ENCODE peak calls at places on chromosomes 16 and 17, in nine cellular contexts. G is PC-3; C is ascending aorta; P is thoracic aorta; U is CD8-positive, alpha-beta T cell; W is CD8-positive, alpha-beta memory T cell; O is neuronal stem cell; K is mesendoderm; N is neural progenitor cell. M is an unnamed sample. For H3K4me1 and H3K36me3, the result is how much of the 10 kb centered on the place peaks cover.

GRCh38 chr17:47929218-47930000 is 12.0 kb upstream of the PNPO start:
- DNase-seq in G (no peak), C (no peak), P (no peak), U (no peak), W (no peak), O (no peak), K (no peak), N (no peak), M (no peak)

GRCh38 chr17:1107777-1108559 is 71.8 kb downstream of the ABR start:
- DNase-seq in G (no peak), C (no peak), P (no peak), U (no peak), W (no peak), O (no peak), K (no peak), N (no peak), M (peak)

GRCh38 chr16:70647461-70648359 is 1.4 kb downstream of the IL34 start:
- DNase-seq in G (no peak), C (no peak), P (no peak), U (no peak), W (no peak), O (no peak), K (no peak), N (no peak), M (no peak)

GRCh38 chr17:48883171-48883570 is 9.4 kb upstream of the ATP5MC1 start:
- DNase-seq in G (no peak), C (no peak), P (no peak), U (no peak), W (no peak), O (no peak), K (no peak), N (no peak), M (no peak)

GRCh38 chr17:1617620-1618174 is 10.9 kb downstream of the SLC43A2 start:
- DNase-seq in G (no peak), C (no peak), P (no peak), U (no peak), W (no peak), O (no peak), K (peak), N (no peak), M (no peak)

GRCh38 chr16:9658157-9658556 is 524.1 kb downstream of the GRIN2A start:
- DNase-seq in G (no peak), C (no peak), P (no peak), U (no peak), W (no peak), O (no peak), K (peak), N (no peak), M (no peak)

GRCh38 chr16:75225678-75226515 is 7.1 kb downstream of the CTRB1 start:
- DNase-seq in G (no peak), C (no peak), P (no peak), U (no peak), W (no peak), O (no peak), K (no peak), N (no peak), M (no peak)

GRCh38 chr17:39939588-39940419 is 12.3 kb downstream of the LRRC3C start:
- DNase-seq in G (peak), C (no peak), P (no peak), U (no peak), W (no peak), O (no peak), K (no peak), N (peak), M (peak)

GRCh38 chr17:60729854-60730253 is 52.2 kb downstream of the BCAS3 start:
- DNase-seq in G (no peak), C (no peak), P (no peak), U (no peak), W (no peak), O (no peak), K (peak), N (no peak), M (no peak)

GRCh38 chr16:63689068-63689467 is 1432.8 kb downstream of the CDH11 start:
- DNase-seq in G (no peak), C (no peak), P (no peak), U (no peak), W (no peak), O (no peak), K (no peak), N (no peak), M (no peak)

GRCh38 chr17:30091771-30092170 is 24.8 kb upstream of the NSRP1 start:
- DNase-seq in G (peak), C (no peak), P (no peak), U (no peak), W (no peak), O (no peak), K (no peak), N (no peak), M (no peak)

GRCh38 chr16:29306953-29307597 is 99.4 kb downstream of the NPIPB11 start:
- DNase-seq in G (no peak), C (no peak), P (no peak), U (no peak), W (no peak), O (no peak), K (no peak), N (no peak), M (no peak)

GRCh38 chr16:8583199-8583598 is 7.1 kb downstream of the TMEM114 start:
- DNase-seq in G (peak), C (no peak), P (no peak), U (no peak), W (no peak), O (no peak), K (no peak), N (no peak), M (no peak)

GRCh38 chr17:35900693-35901487 is 20.7 kb upstream of the CCL5 start:
- DNase-seq in G (no peak), C (no peak), P (no peak), U (no peak), W (peak), O (no peak), K (no peak), N (no peak), M (no peak)

GRCh38 chr17:61248399-61248798 is 151.2 kb upstream of the TBX2 start:
- DNase-seq in G (peak), C (no peak), P (no peak), U (no peak), W (no peak), O (no peak), K (no peak), N (no peak), M (no peak)

GRCh38 chr16:70665806-70666735 is 19.7 kb downstream of the IL34 start:
- DNase-seq in G (no peak), C (no peak), P (no peak), U (no peak), W (no peak), O (no peak), K (no peak), N (no peak), M (no peak)

GRCh38 chr17:2551928-2552327 is 40.2 kb upstream of the METTL16 start:
- DNase-seq in G (no peak), C (no peak), P (no peak), U (no peak), W (no peak), O (peak), K (peak), N (peak), M (no peak)

GRCh38 chr16:528111-529011 is 849 bp downstream of the CAPN15 start:
- DNase-seq in G (peak), C (no peak), P (peak), U (peak), W (peak), O (no peak), K (peak), N (peak), M (peak)

GRCh38 chr17:1362065-1362848 is 37.8 kb downstream of the YWHAE start:
- DNase-seq in G (no peak), C (no peak), P (no peak), U (peak), W (no peak), O (no peak), K (no peak), N (no peak), M (peak)

GRCh38 chr17:4599505-4600281 is 15.4 kb downstream of the SMTNL2 start:
- DNase-seq in G (peak), C (no peak), P (no peak), U (no peak), W (no peak), O (peak), K (peak), N (peak), M (no peak)

GRCh38 chr16:67419931-67420330 is 3.7 kb upstream of the ZDHHC1 start:
- DNase-seq in G (no peak), C (no peak), P (no peak), U (no peak), W (no peak), O (no peak), K (peak), N (no peak), M (no peak)

GRCh38 chr16:57708168-57708567 is 13.6 kb downstream of the DRC7 start:
- DNase-seq in G (no peak), C (no peak), P (no peak), U (no peak), W (no peak), O (no peak), K (no peak), N (no peak), M (no peak)

DNA sequence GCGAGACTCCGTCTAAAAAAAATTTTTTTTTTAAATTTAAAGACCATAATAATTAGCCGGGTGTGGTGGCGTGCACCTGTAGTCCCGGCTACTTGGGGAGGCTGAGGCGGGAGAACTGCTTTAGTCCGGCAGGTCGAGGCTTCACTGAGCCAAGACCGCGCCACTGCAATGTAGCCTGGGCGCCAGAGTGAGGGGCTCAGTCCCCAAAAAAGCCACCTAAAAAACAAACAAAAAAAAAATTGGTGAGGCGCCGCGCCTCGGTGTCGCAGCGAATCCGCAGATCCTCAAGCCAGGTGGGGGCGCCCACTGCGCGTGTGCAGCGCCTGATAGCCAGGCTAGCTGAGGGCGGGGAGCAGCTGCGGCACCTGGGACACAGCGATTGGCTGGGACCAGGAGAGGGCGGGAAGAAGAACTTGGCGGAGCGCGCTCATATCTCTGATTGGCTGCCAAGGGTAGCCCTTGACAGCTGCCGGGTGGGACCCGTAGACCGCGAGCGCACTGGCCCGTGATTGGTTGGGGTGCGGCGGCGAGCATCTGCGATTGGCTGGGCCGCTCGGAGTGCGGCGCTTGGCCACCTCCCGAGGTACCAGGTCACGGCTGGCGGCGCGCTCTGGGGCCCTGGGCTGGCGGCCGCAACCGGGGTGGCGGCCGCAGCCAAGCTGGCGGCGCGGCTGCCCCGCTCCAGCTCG is 9.0 kb upstream of the CLDN9 start:
- DNase-seq in G (peak), C (peak), P (peak), U (peak), W (peak), O (peak), K (peak), N (peak), M (peak)
- H3K4me3 ChIP-seq in G (peak), C (peak), P (no peak), U (no peak), W (no peak), O (no peak), K (no peak), N (no peak), M (no peak)

DNA sequence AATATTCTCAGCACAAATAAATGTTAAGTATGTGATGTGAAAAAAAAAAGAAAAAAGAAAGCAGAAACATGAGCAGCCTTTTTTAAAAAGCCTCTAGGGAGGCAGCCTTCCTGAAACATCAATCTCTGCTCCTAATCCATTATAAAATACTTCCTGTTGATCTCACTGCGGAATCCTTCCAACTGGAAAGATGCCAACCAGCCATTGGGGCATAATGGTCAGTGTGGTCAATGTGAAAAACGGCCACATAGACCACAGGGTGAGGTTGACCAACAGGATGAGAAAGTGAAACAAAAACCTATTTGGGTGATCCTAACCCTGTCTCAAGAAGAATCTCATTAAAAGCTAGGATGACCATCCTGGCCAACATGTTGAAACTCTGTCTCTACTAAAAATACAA is 26.1 kb upstream of the ABCA8 start:
- DNase-seq in G (peak), C (peak), P (no peak), U (no peak), W (no peak), O (no peak), K (no peak), N (no peak), M (no peak)
- H3K4me1 ChIP-seq in G (under half), C (under half), P (under half), U (under half), W (under half), O (under half), K (under half), N (under half), M (under half)

DNA sequence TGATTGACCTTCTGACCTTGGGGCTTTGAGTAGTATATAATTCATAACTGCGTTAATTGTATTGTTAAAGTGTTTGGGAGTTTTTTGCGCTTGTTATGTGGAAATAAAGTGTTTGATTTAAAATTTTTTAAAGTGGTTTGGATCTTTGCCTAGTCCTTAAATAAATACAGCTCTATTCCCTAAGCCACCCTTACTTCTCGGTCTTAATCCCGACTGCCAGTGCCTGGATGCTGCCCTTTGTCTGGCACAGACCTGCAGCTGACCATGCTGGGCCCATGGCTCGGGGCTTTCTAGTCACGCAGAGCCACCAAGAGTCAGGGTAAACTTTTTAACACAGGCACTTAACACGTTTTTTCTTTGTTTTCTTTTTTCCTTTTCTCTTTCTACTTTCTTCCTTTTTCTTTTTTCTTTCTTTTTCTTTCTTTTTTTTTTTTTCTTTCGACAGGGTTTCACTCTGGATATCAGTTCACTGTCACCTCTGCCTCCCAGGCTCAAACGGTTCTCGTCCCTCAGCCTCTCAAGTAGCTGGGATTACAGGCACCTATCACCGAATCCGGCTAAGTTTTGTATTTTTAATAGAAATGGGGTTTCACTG is 19.6 kb upstream of the SLC5A11 start:
- DNase-seq in G (no peak), C (no peak), P (no peak), U (no peak), W (no peak), O (no peak), K (no peak), N (peak), M (no peak)
- H3K36me3 ChIP-seq in G (under half), C (half or more), P (under half), U (under half), W (under half), O (under half), K (under half), N (under half), M (half or more)

GRCh38 chr16:10828851-10829331 is 10.3 kb upstream of the TVP23A start:
- DNase-seq in G (peak), C (peak), P (peak), U (no peak), W (no peak), O (no peak), K (no peak), N (no peak), M (no peak)
- H3K4me3 ChIP-seq in G (no peak), C (no peak), P (peak), U (no peak), W (no peak), O (no peak), K (no peak), N (no peak), M (no peak)

GRCh38 chr16:87966685-87967185 is 15.5 kb downstream of the BANP start:
- DNase-seq in G (no peak), C (no peak), P (no peak), U (no peak), W (no peak), O (no peak), K (no peak), N (no peak), M (no peak)
- H3K4me1 ChIP-seq in G (under half), C (under half), P (under half), U (under half), W (under half), O (under half), K (under half), N (under half), M (under half)

GRCh38 chr16:87412371-87412995 is 20.3 kb downstream of the MAP1LC3B start:
- DNase-seq in G (no peak), C (no peak), P (no peak), U (no peak), W (no peak), O (no peak), K (no peak), N (no peak), M (no peak)

GRCh38 chr16:87411375-87412271 is 19.5 kb downstream of the MAP1LC3B start:
- DNase-seq in G (no peak), C (no peak), P (no peak), U (no peak), W (no peak), O (no peak), K (no peak), N (no peak), M (no peak)

GRCh38 chr16:87410530-87410929 is 18.4 kb downstream of the MAP1LC3B start:
- DNase-seq in G (no peak), C (no peak), P (no peak), U (no peak), W (no peak), O (no peak), K (no peak), N (no peak), M (no peak)

GRCh38 chr16:87409781-87410180 is 17.6 kb downstream of the MAP1LC3B start:
- DNase-seq in G (no peak), C (no peak), P (no peak), U (no peak), W (no peak), O (no peak), K (no peak), N (no peak), M (no peak)

DNA sequence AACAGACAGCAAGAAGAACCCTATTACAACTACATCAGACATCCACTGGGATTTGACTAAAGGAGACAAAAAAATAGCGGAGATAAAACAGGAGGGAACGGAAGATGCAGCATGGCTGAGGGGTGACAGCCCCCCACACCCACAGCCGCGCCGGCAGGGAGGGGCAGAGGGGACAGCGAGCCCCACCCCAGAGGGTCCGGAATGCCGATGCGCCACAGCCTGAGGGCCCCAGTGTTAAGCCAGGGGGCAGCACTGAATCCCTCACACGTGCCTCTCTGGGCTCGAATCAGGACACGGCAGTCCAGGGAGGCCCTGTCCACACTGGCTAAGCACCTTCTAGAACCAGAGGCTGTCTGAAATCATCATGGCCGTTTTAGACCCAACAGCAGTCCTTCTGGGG is 18.8 kb downstream of the MAP1LC3B start:
- DNase-seq in G (no peak), C (no peak), P (no peak), U (no peak), W (no peak), O (no peak), K (peak), N (peak), M (no peak)
- H3K36me3 ChIP-seq in G (under half), C (half or more), P (half or more), U (under half), W (under half), O (under half), K (under half), N (under half), M (half or more)

GRCh38 chr17:7613769-7614421 is 802 bp downstream of the FXR2 start:
- DNase-seq in G (peak), C (no peak), P (no peak), U (no peak), W (no peak), O (peak), K (peak), N (no peak), M (peak)

GRCh38 chr17:7614422-7615264 is at the start of gene FXR2:
- DNase-seq in G (peak), C (peak), P (peak), U (peak), W (peak), O (peak), K (peak), N (peak), M (peak)

GRCh38 chr17:7610641-7611040 is 4.1 kb downstream of the FXR2 start:
- DNase-seq in G (no peak), C (no peak), P (no peak), U (no peak), W (no peak), O (no peak), K (no peak), N (no peak), M (no peak)

GRCh38 chr17:7612294-7612640 is 2.4 kb downstream of the FXR2 start:
- DNase-seq in G (no peak), C (no peak), P (no peak), U (no peak), W (no peak), O (no peak), K (no peak), N (no peak), M (no peak)

DNA sequence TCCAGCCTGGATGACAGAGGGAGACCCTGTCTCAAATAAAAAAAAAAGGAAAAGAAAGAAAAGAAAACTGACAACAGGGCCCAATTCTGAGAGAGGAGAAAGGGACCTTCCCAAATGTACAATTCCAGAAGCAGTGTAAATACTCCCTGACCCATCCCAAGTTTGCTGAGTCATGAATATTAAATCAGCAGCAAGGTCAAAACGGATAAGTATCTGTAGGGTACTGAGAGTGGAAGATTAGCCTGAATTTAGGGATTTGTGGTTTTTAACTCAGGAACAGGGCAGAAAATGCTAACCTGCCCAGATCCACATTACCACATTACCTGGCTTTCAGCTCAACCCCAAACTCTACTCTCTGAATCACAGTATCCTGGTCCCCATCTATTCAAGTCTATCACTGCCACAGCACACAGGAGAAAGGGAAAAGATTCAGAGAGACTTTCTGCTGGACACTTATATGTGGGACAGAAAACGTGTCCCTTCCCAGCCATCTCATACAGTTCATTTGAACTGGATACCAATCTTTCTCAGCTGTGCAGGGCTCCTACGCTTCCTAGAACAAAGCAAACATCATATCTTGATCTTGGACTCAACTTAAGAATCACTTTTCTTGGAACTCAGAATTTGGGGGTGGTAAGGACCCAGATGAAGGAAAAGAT is 2.9 kb downstream of the FXR2 start:
- DNase-seq in G (no peak), C (no peak), P (no peak), U (no peak), W (no peak), O (no peak), K (no peak), N (no peak), M (no peak)
- H3K4me3 ChIP-seq in G (peak), C (no peak), P (no peak), U (no peak), W (no peak), O (no peak), K (no peak), N (peak), M (no peak)

DNA sequence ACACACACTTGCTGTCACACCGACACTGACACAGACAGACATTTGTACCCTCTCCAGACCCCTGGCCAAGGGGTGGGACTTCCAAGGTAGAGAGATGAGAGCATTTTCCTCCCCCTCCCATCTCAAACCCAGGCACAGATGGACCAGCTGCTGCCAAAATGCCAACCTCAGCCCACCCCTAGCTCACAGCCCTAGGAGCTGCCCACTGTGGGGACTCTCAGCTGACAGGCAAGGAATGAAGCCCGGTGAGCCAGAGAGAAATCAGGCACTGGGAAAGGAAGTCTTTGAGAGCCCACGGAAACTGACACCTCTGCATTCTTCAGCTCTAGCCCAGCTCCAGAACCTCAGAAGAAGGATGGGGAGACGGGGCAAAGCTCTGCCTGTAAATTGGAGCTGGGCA is 2.8 kb downstream of the ETV4 start:
- DNase-seq in G (peak), C (no peak), P (no peak), U (no peak), W (no peak), O (no peak), K (no peak), N (peak), M (no peak)
- H3K4me1 ChIP-seq in G (under half), C (under half), P (under half), U (under half), W (under half), O (under half), K (under half), N (under half), M (under half)